ENCODE peak calls at places on chromosome 1, in seven cellular contexts. L, P, X, B, Y, Z and K are unnamed samples.
A peak's percentile ranks its signal among the peaks of the same experiment; 100 is the strongest.

GRCh38 chr1:98761238-98761637 is 99.7 kb downstream of the SNX7 start:
- DNase-seq in L (no peak), P (no peak), X (no peak), B (no peak), Y (no peak), Z (no peak), K (no peak)

GRCh38 chr1:100862591-100862990 is 32.1 kb downstream of the EXTL2 start:
- DNase-seq in L (peak; percentile 70), P (no peak), X (no peak), B (no peak), Y (no peak), Z (no peak), K (no peak)

GRCh38 chr1:117009132-117009531 is 7.6 kb downstream of the CD101 start:
- DNase-seq in L (peak; percentile 81), P (no peak), X (no peak), B (no peak), Y (no peak), Z (no peak), K (peak; percentile 27)

GRCh38 chr1:209805341-209805781 is 581 bp downstream of the IRF6 start:
- DNase-seq in L (no peak), P (no peak), X (no peak), B (no peak), Y (peak; percentile 68), Z (no peak), K (no peak)

GRCh38 chr1:63902844-63903589 is 129.2 kb downstream of the ROR1 start:
- DNase-seq in L (peak; percentile 55), P (no peak), X (no peak), B (no peak), Y (no peak), Z (no peak), K (no peak)

GRCh38 chr1:174258148-174258550 is 98.8 kb downstream of the RABGAP1L start:
- DNase-seq in L (peak; percentile 67), P (peak; percentile 5), X (no peak), B (peak; percentile 2), Y (no peak), Z (no peak), K (peak; percentile 55)

GRCh38 chr1:205013683-205014367 is 29.2 kb upstream of the CNTN2 start:
- DNase-seq in L (peak; percentile 57), P (peak; percentile 8), X (no peak), B (no peak), Y (no peak), Z (no peak), K (no peak)

GRCh38 chr1:160767417-160768294 is 28.3 kb upstream of the LY9 start:
- DNase-seq in L (no peak), P (no peak), X (no peak), B (no peak), Y (no peak), Z (no peak), K (no peak)

GRCh38 chr1:182761396-182762395 is 27.9 kb upstream of the NPL start:
- DNase-seq in L (no peak), P (no peak), X (no peak), B (no peak), Y (no peak), Z (no peak), K (no peak)

GRCh38 chr1:181251713-181252075 is 163.2 kb downstream of the IER5 start:
- DNase-seq in L (no peak), P (no peak), X (no peak), B (no peak), Y (no peak), Z (no peak), K (no peak)

GRCh38 chr1:185241127-185241526 is 75.9 kb downstream of the IVNS1ABP start:
- DNase-seq in L (no peak), P (no peak), X (no peak), B (no peak), Y (no peak), Z (no peak), K (no peak)

GRCh38 chr1:156947818-156948525 is 27.5 kb downstream of the LRRC71 start:
- DNase-seq in L (no peak), P (no peak), X (no peak), B (no peak), Y (no peak), Z (no peak), K (no peak)

GRCh38 chr1:114272593-114272992 is 118.9 kb upstream of the SYT6 start:
- DNase-seq in L (no peak), P (no peak), X (no peak), B (no peak), Y (no peak), Z (no peak), K (no peak)